ENCODE peak calls at places on chromosome 3, in six cellular contexts. F, Z, X, C, P and H are unnamed samples.

GRCh38 chr3:46731795-46732194 is 14.1 kb upstream of the PRSS50 start:
- DNase-seq in F (no peak), Z (no peak), X (no peak), C (no peak), P (no peak), H (no peak)

GRCh38 chr3:3065876-3066275 is 44.3 kb downstream of the IL5RA start:
- DNase-seq in F (no peak), Z (no peak), X (no peak), C (no peak), P (no peak), H (no peak)

GRCh38 chr3:45967724-45968123 is 24.5 kb downstream of the CXCR6 start:
- DNase-seq in F (no peak), Z (no peak), X (no peak), C (no peak), P (no peak), H (no peak)

GRCh38 chr3:148477375-148477774 is 220.3 kb upstream of the AGTR1 start:
- DNase-seq in F (no peak), Z (no peak), X (no peak), C (no peak), P (no peak), H (no peak)

GRCh38 chr3:11145888-11146287 is 8.4 kb upstream of the HRH1 start:
- DNase-seq in F (no peak), Z (no peak), X (no peak), C (no peak), P (no peak), H (no peak)

GRCh38 chr3:37715358-37715757 is 146.3 kb upstream of the CTDSPL start:
- DNase-seq in F (no peak), Z (no peak), X (no peak), C (no peak), P (no peak), H (no peak)

GRCh38 chr3:146680602-146681001 is 75.5 kb upstream of the PLSCR5 start:
- DNase-seq in F (peak; percentile 39), Z (no peak), X (no peak), C (no peak), P (no peak), H (no peak)

GRCh38 chr3:124451655-124452317 is 278.5 kb upstream of the UMPS start:
- DNase-seq in F (no peak), Z (no peak), X (no peak), C (no peak), P (no peak), H (no peak)

GRCh38 chr3:117836296-117836695 is 1126.7 kb downstream of the TUSC7 start:
- DNase-seq in F (no peak), Z (no peak), X (no peak), C (no peak), P (no peak), H (no peak)

GRCh38 chr3:194205675-194206133 is 69.8 kb downstream of the HES1 start:
- DNase-seq in F (peak; percentile 97), Z (peak; percentile 14), X (no peak), C (no peak), P (no peak), H (no peak)

GRCh38 chr3:162134571-162134970 is 638.0 kb downstream of the OTOL1 start:
- DNase-seq in F (no peak), Z (no peak), X (no peak), C (no peak), P (no peak), H (no peak)

GRCh38 chr3:66989860-66990696 is 8.0 kb upstream of the KBTBD8 start:
- DNase-seq in F (peak; percentile 0), Z (no peak), X (no peak), C (peak; percentile 35), P (no peak), H (no peak)

GRCh38 chr3:20327889-20328288 is 141.9 kb upstream of the SGO1 start:
- DNase-seq in F (no peak), Z (no peak), X (no peak), C (no peak), P (no peak), H (no peak)

GRCh38 chr3:39065197-39065596 is 13.4 kb downstream of the WDR48 start:
- DNase-seq in F (no peak), Z (peak; percentile 4), X (peak; percentile 77), C (peak; percentile 54), P (peak; percentile 32), H (peak; percentile 18)

GRCh38 chr3:21876742-21877141 is 125.7 kb upstream of the ZNF385D start:
- DNase-seq in F (no peak), Z (no peak), X (no peak), C (no peak), P (no peak), H (no peak)

GRCh38 chr3:143529018-143529478 is 319.2 kb downstream of the SLC9A9 start:
- DNase-seq in F (no peak), Z (peak; percentile 3), X (peak; percentile 61), C (peak; percentile 24), P (no peak), H (no peak)

GRCh38 chr3:188631291-188632010 is 477.5 kb downstream of the LPP start:
- DNase-seq in F (no peak), Z (no peak), X (no peak), C (no peak), P (no peak), H (peak; percentile 80)

GRCh38 chr3:52310861-52311566 is 5.1 kb upstream of the DNAH1 start:
- DNase-seq in F (peak; percentile 47), Z (peak; percentile 82), X (no peak), C (peak; percentile 87), P (no peak), H (no peak)

GRCh38 chr3:9402410-9403228 is 5.2 kb downstream of the SETD5 start:
- DNase-seq in F (peak; percentile 78), Z (no peak), X (peak; percentile 88), C (no peak), P (no peak), H (no peak)

GRCh38 chr3:127170794-127171193 is 22.1 kb upstream of the PRR23E start:
- DNase-seq in F (peak; percentile 92), Z (no peak), X (peak; percentile 1), C (no peak), P (peak; percentile 60), H (no peak)

GRCh38 chr3:127902486-127902885 is 12.5 kb upstream of the KBTBD12 start:
- DNase-seq in F (peak; percentile 31), Z (no peak), X (no peak), C (no peak), P (no peak), H (no peak)

GRCh38 chr3:17740703-17741102 is 1.7 kb downstream of the TBC1D5 start:
- DNase-seq in F (peak; percentile 51), Z (no peak), X (peak; percentile 17), C (peak; percentile 31), P (no peak), H (peak; percentile 61)

GRCh38 chr3:51024765-51025681 is 350.3 kb downstream of the DOCK3 start:
- DNase-seq in F (no peak), Z (peak; percentile 63), X (no peak), C (no peak), P (no peak), H (no peak)

GRCh38 chr3:115251509-115251908 is 104.4 kb upstream of the ZBTB20 start:
- DNase-seq in F (no peak), Z (no peak), X (no peak), C (no peak), P (no peak), H (no peak)

GRCh38 chr3:106514431-106514830 is 645.6 kb upstream of the CBLB start:
- DNase-seq in F (no peak), Z (no peak), X (no peak), C (no peak), P (peak; percentile 16), H (no peak)

GRCh38 chr3:143168518-143169192 is 49.1 kb downstream of the CHST2 start:
- DNase-seq in F (no peak), Z (no peak), X (no peak), C (no peak), P (no peak), H (no peak)

GRCh38 chr3:30539772-30540171 is 66.6 kb upstream of the TGFBR2 start:
- DNase-seq in F (no peak), Z (no peak), X (no peak), C (no peak), P (no peak), H (no peak)

GRCh38 chr3:52606373-52607085 is 70.1 kb downstream of the UQCC5 start:
- DNase-seq in F (peak; percentile 9), Z (no peak), X (peak; percentile 50), C (no peak), P (peak; percentile 72), H (peak; percentile 47)